ENCODE peak calls at places on chromosomes 4 and X, in ten cellular contexts. P, Q, S, C, J, Z, B, E, Y and H are unnamed samples.

GRCh38 chrX:47243351-47243750 is 10.5 kb downstream of the USP11 start:
- DNase-seq in P (no peak), Q (no peak), S (no peak), C (no peak), J (no peak), Z (no peak), B (no peak), E (no peak), Y (no peak), H (no peak)

GRCh38 chr4:111761531-111761930 is 383.7 kb upstream of the FAM241A start:
- DNase-seq in P (no peak), Q (no peak), S (no peak), C (no peak), J (no peak), Z (no peak), B (no peak), E (no peak), Y (peak), H (no peak)

GRCh38 chrX:9627827-9628406 is 137.7 kb downstream of the GPR143 start:
- DNase-seq in P (no peak), Q (no peak), S (peak), C (no peak), J (no peak), Z (no peak), B (no peak), E (no peak), Y (peak), H (no peak)

GRCh38 chrX:104707572-104707971 is 141.6 kb downstream of the IL1RAPL2 start:
- DNase-seq in P (no peak), Q (no peak), S (no peak), C (no peak), J (no peak), Z (no peak), B (no peak), E (no peak), Y (no peak), H (no peak)

GRCh38 chr4:83606898-83607297 is 71.0 kb downstream of the GPAT3 start:
- DNase-seq in P (no peak), Q (no peak), S (no peak), C (no peak), J (no peak), Z (no peak), B (no peak), E (no peak), Y (no peak), H (no peak)

GRCh38 chr4:64584981-64585557 is 175.8 kb upstream of the TECRL start:
- DNase-seq in P (no peak), Q (no peak), S (peak), C (no peak), J (no peak), Z (peak), B (peak), E (no peak), Y (no peak), H (no peak)

GRCh38 chr4:97457253-97457652 is 686.0 kb downstream of the STPG2 start:
- DNase-seq in P (no peak), Q (no peak), S (no peak), C (no peak), J (no peak), Z (no peak), B (no peak), E (no peak), Y (no peak), H (no peak)

GRCh38 chr4:15150636-15151432 is 148.6 kb downstream of the CPEB2 start:
- DNase-seq in P (no peak), Q (no peak), S (no peak), C (no peak), J (no peak), Z (no peak), B (peak), E (no peak), Y (no peak), H (no peak)

GRCh38 chr4:158090323-158090722 is 82.5 kb downstream of the GASK1B start:
- DNase-seq in P (no peak), Q (no peak), S (peak), C (no peak), J (no peak), Z (no peak), B (no peak), E (no peak), Y (no peak), H (no peak)

GRCh38 chr4:74931386-74931785 is 1.5 kb upstream of the PARM1 start:
- DNase-seq in P (no peak), Q (no peak), S (no peak), C (no peak), J (no peak), Z (no peak), B (no peak), E (no peak), Y (no peak), H (no peak)

GRCh38 chr4:70583952-70584834 is 7.9 kb upstream of the AMBN start:
- DNase-seq in P (no peak), Q (peak), S (no peak), C (no peak), J (no peak), Z (no peak), B (no peak), E (peak), Y (no peak), H (no peak)

GRCh38 chrX:71439420-71439819 is 73.3 kb downstream of the TAF1 start:
- DNase-seq in P (no peak), Q (no peak), S (no peak), C (no peak), J (no peak), Z (no peak), B (no peak), E (no peak), Y (no peak), H (no peak)

GRCh38 chr4:4384837-4385236 is 2.1 kb upstream of the NSG1 start:
- DNase-seq in P (no peak), Q (no peak), S (no peak), C (no peak), J (no peak), Z (no peak), B (peak), E (no peak), Y (peak), H (no peak)

GRCh38 chr4:858136-858535 is 32.2 kb upstream of the CPLX1 start:
- DNase-seq in P (no peak), Q (no peak), S (no peak), C (no peak), J (no peak), Z (no peak), B (no peak), E (no peak), Y (no peak), H (no peak)

GRCh38 chrX:127037179-127037578 is 217.7 kb downstream of the PRR32 start:
- DNase-seq in P (no peak), Q (no peak), S (no peak), C (no peak), J (no peak), Z (no peak), B (no peak), E (no peak), Y (no peak), H (no peak)

GRCh38 chr4:8402640-8403039 is 37.9 kb downstream of the ACOX3 start:
- DNase-seq in P (no peak), Q (no peak), S (no peak), C (no peak), J (no peak), Z (no peak), B (no peak), E (no peak), Y (no peak), H (no peak)

GRCh38 chr4:41455215-41455614 is 82.7 kb upstream of the LIMCH1 start:
- DNase-seq in P (no peak), Q (no peak), S (peak), C (no peak), J (no peak), Z (no peak), B (no peak), E (no peak), Y (no peak), H (no peak)

GRCh38 chr4:57131849-57132745 is 21.9 kb upstream of the IGFBP7 start:
- DNase-seq in P (no peak), Q (peak), S (no peak), C (no peak), J (no peak), Z (no peak), B (no peak), E (peak), Y (no peak), H (no peak)

GRCh38 chr4:111798840-111799239 is 346.4 kb upstream of the FAM241A start:
- DNase-seq in P (no peak), Q (no peak), S (no peak), C (no peak), J (no peak), Z (no peak), B (no peak), E (no peak), Y (no peak), H (no peak)

GRCh38 chrX:44012484-44013096 is 39.4 kb upstream of the NDP start:
- DNase-seq in P (no peak), Q (no peak), S (peak), C (peak), J (peak), Z (no peak), B (no peak), E (peak), Y (peak), H (no peak)

GRCh38 chr4:128861856-128862518 is 52.5 kb downstream of the JADE1 start:
- DNase-seq in P (no peak), Q (no peak), S (no peak), C (no peak), J (no peak), Z (no peak), B (no peak), E (no peak), Y (no peak), H (no peak)

DNA sequence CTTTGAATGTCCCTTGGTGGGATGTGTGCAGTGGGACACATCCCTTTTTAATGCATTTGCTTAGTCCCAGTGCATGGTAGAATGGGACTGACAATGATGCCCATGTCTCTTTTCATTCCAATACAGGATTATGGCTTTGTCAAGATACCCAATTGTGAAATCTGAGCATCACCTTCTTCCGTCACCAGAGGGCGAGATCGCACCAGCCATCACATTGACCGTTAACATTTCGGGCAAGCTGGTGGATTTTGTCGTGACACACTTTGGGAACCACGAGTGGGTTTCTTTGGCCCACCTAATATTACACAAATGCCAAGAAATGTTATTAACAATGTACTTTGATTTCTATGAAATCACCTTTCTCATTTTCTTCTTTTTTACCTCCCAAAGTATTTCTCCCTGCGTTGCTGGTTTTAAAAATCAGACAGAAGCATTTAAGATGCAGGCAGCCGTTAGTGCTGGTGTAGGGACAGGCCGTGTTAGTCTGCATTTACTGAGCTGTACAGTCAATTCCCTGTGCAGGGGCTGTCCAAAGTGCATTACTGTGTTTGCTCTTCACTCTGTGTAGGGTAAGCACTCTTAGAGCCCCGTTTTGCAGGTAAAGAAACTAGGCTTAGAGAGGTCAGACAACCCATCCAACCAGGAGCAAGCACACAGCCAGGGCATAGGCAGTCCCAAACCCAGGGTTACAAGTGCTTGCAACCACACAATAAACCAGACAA is 46.5 kb downstream of the CWH43 start:
- DNase-seq in P (no peak), Q (no peak), S (peak), C (no peak), J (no peak), Z (no peak), B (peak), E (no peak), Y (no peak), H (no peak)
- TF ChIP-seq CTCF in P (peak), Q (peak), S (peak), C (peak), J (peak), Z (peak), B (peak), E (peak), Y (peak), H (peak)

DNA sequence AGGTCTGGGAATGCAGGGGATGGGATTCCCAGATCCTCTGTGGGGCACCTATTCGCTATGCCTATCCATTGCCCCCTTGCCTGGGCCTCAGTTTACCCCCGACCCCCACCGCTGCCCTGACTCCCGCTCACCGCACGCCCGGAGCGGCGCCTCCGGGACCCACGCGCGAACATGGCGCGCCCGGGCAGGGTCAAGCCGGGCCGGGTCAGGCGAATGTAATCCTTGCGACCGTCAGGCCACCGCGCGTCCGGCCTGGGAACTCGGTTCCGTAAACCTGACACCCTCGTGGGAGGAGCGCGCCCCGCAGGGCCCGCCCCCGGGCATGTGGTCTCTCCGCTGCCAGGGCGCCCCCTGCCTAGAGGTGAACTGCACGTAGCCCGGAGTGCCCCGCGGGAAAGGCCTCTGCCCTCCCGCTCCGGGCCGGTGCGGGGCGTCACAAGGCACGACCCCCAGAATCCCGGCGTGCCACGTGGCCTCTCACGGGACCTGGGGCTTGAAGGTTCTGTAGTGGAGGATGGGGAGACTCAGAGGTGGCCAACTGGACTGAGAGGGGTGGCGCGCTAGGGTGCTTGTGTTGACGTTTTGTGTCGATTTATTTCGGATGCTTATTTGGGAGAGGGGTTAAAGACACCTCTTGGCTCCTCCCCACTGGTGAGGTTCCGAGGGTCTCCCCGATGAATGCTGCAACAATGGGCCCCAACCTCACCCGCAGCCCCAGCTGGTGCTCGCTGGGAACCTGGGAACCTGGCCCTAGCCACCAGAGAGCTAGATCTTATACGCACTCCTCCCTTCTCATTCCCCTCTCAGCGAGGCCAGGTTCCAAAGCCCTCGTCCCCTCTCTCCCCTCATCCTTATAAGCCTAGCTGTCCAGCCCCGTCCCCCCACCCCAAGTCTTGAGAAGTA is at the start of gene PRICKLE3:
- DNase-seq in P (peak), Q (peak), S (peak), C (peak), J (peak), Z (no peak), B (peak), E (no peak), Y (peak), H (no peak)
- TF ChIP-seq CTCF in P (peak), Q (peak), S (peak), C (peak), J (peak), Z (peak), B (peak), E (peak), Y (peak), H (peak)

GRCh38 chr4:117137143-117137542 is 51.8 kb upstream of the TRAM1L1 start:
- DNase-seq in P (no peak), Q (no peak), S (peak), C (no peak), J (no peak), Z (peak), B (peak), E (peak), Y (peak), H (no peak)

GRCh38 chr4:117135634-117136354 is 50.4 kb upstream of the TRAM1L1 start:
- DNase-seq in P (no peak), Q (no peak), S (no peak), C (no peak), J (no peak), Z (no peak), B (no peak), E (no peak), Y (no peak), H (no peak)

GRCh38 chr4:117134386-117134785 is 49.0 kb upstream of the TRAM1L1 start:
- DNase-seq in P (no peak), Q (no peak), S (peak), C (no peak), J (no peak), Z (no peak), B (peak), E (peak), Y (peak), H (no peak)
- TF ChIP-seq CTCF in P (peak), Q (peak), S (peak), C (peak), J (peak), Z (peak), B (no peak), E (peak), Y (peak), H (peak)

DNA sequence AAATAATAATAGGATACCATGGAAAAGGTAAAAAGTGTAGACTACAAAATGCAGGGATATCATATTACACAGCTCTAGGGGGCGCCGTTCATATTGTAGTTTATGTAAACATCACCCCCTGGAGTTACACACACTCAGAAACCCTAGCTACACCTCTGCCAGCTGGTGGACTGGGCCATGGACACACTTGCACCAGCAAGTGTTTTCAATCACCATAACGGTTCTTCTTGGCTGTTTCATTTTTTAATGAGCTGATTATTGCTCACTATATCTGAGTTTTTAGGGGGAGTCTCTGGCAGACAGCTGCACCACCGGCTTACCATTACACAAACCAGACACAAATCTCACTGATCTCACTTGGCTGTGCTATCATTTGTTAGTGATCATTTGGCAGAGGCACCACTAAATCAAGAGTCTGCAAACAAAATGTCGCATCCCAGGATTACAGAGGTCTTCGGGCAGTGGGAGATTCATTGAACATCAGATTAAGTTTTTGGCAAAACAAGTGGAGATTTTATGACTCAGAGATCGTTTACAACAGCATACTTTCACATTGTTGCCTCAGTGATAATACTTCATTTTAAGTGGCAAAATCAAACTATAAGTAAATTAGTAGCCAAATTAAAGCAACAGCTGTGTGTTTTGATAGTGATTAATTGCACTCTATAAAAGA is 185.7 kb downstream of the UNC5C start:
- DNase-seq in P (no peak), Q (no peak), S (peak), C (no peak), J (no peak), Z (peak), B (peak), E (no peak), Y (no peak), H (no peak)
- TF ChIP-seq CTCF in P (no peak), Q (no peak), S (peak), C (no peak), J (no peak), Z (peak), B (peak), E (peak), Y (no peak), H (peak)

GRCh38 chrX:29044802-29045201 is 457.6 kb downstream of the IL1RAPL1 start:
- DNase-seq in P (no peak), Q (no peak), S (peak), C (no peak), J (no peak), Z (no peak), B (no peak), E (no peak), Y (no peak), H (no peak)
- TF ChIP-seq CTCF in P (peak), Q (no peak), S (peak), C (no peak), J (no peak), Z (no peak), B (no peak), E (peak), Y (no peak), H (no peak)

GRCh38 chr4:26719954-26720552 is 136.2 kb downstream of the TBC1D19 start:
- DNase-seq in P (no peak), Q (no peak), S (peak), C (no peak), J (no peak), Z (no peak), B (peak), E (no peak), Y (peak), H (no peak)
- TF ChIP-seq CTCF in P (peak), Q (peak), S (peak), C (no peak), J (peak), Z (peak), B (no peak), E (peak), Y (peak), H (peak)